ENCODE peak calls at places on chromosome 22, in six cellular contexts. M, B, A, P, K and C are unnamed samples.

GRCh38 chr22:29266564-29267461 is 968 bp downstream of the RHBDD3 start:
- DNase-seq in M (no peak), B (no peak), A (no peak), P (no peak), K (no peak), C (no peak)

GRCh38 chr22:23884133-23884532 is 10.1 kb upstream of the MIF start:
- DNase-seq in M (no peak), B (no peak), A (no peak), P (no peak), K (no peak), C (no peak)

GRCh38 chr22:47260551-47260950 is 498.1 kb downstream of the TBC1D22A start:
- DNase-seq in M (no peak), B (no peak), A (no peak), P (no peak), K (no peak), C (no peak)

GRCh38 chr22:33737662-33738061 is 182.6 kb downstream of the LARGE1 start:
- DNase-seq in M (no peak), B (no peak), A (no peak), P (no peak), K (no peak), C (no peak)

GRCh38 chr22:37621352-37621860 is 12.8 kb downstream of the GGA1 start:
- DNase-seq in M (no peak), B (peak), A (no peak), P (no peak), K (no peak), C (no peak)

GRCh38 chr22:17842386-17842785 is 68.1 kb upstream of the BID start:
- DNase-seq in M (no peak), B (peak), A (no peak), P (no peak), K (no peak), C (no peak)

GRCh38 chr22:31253949-31254348 is 38.3 kb downstream of the PIK3IP1 start:
- DNase-seq in M (no peak), B (peak), A (no peak), P (no peak), K (peak), C (no peak)

GRCh38 chr22:31682751-31683150 is 20.7 kb upstream of the PISD start:
- DNase-seq in M (no peak), B (no peak), A (no peak), P (no peak), K (no peak), C (peak)

GRCh38 chr22:46731246-46732040 is 6.6 kb downstream of the CERK start:
- DNase-seq in M (no peak), B (peak), A (no peak), P (no peak), K (peak), C (no peak)

GRCh38 chr22:43006753-43007152 is 8.2 kb downstream of the PACSIN2 start:
- DNase-seq in M (no peak), B (no peak), A (peak), P (no peak), K (no peak), C (peak)

GRCh38 chr22:37910863-37911262 is 4.8 kb downstream of the MICALL1 start:
- DNase-seq in M (no peak), B (no peak), A (no peak), P (no peak), K (no peak), C (no peak)

GRCh38 chr22:37632174-37633081 is 7.0 kb upstream of the SH3BP1 start:
- DNase-seq in M (no peak), B (no peak), A (no peak), P (no peak), K (no peak), C (no peak)

GRCh38 chr22:17985606-17986005 is 38.8 kb downstream of the MICAL3 start:
- DNase-seq in M (no peak), B (no peak), A (no peak), P (no peak), K (no peak), C (no peak)

GRCh38 chr22:45781941-45782340 is 110.3 kb downstream of the ATXN10 start:
- DNase-seq in M (no peak), B (no peak), A (peak), P (no peak), K (no peak), C (no peak)

GRCh38 chr22:38239101-38239761 is 33.6 kb downstream of the TMEM184B start:
- DNase-seq in M (peak), B (no peak), A (peak), P (no peak), K (no peak), C (peak)

GRCh38 chr22:25696763-25697710 is 45.0 kb upstream of the MYO18B start:
- DNase-seq in M (no peak), B (no peak), A (peak), P (no peak), K (no peak), C (no peak)

GRCh38 chr22:25027052-25027525 is 74.6 kb downstream of the KIAA1671 start:
- DNase-seq in M (no peak), B (peak), A (no peak), P (no peak), K (no peak), C (no peak)

GRCh38 chr22:31046591-31047226 is 34.4 kb upstream of the SMTN start:
- DNase-seq in M (no peak), B (peak), A (no peak), P (no peak), K (peak), C (no peak)

GRCh38 chr22:23820748-23821211 is 18.0 kb downstream of the DERL3 start:
- DNase-seq in M (no peak), B (no peak), A (no peak), P (no peak), K (no peak), C (no peak)

GRCh38 chr22:26573026-26573662 is 16.8 kb downstream of the TPST2 start:
- DNase-seq in M (no peak), B (peak), A (no peak), P (no peak), K (peak), C (peak)

GRCh38 chr22:46462726-46463371 is 74.6 kb downstream of the CELSR1 start:
- DNase-seq in M (no peak), B (no peak), A (peak), P (peak), K (no peak), C (peak)

GRCh38 chr22:48438096-48438495 is 1389.6 kb downstream of the BRD1 start:
- DNase-seq in M (no peak), B (no peak), A (no peak), P (no peak), K (no peak), C (no peak)

GRCh38 chr22:46087816-46088277 is 62.5 kb upstream of the PPARA start:
- DNase-seq in M (peak), B (peak), A (peak), P (no peak), K (peak), C (peak)

GRCh38 chr22:19984201-19984753 is 32.3 kb downstream of the ARVCF start:
- DNase-seq in M (peak), B (no peak), A (peak), P (peak), K (peak), C (no peak)
- H3K27ac ChIP-seq in M (peak), B (no peak), A (peak), P (peak), K (peak), C (no peak)

GRCh38 chr22:20857247-20857643 is 1.4 kb downstream of the PI4KA start:
- DNase-seq in M (no peak), B (no peak), A (no peak), P (no peak), K (no peak), C (no peak)

GRCh38 chr22:20857838-20858614 is 585 bp downstream of the PI4KA start:
- DNase-seq in M (peak), B (peak), A (peak), P (peak), K (peak), C (peak)

GRCh38 chr22:20859615-20860014 is 808 bp downstream of the SNAP29 start:
- DNase-seq in M (no peak), B (no peak), A (no peak), P (no peak), K (no peak), C (no peak)

GRCh38 chr22:20862540-20862939 is 3.7 kb downstream of the SNAP29 start:
- DNase-seq in M (no peak), B (no peak), A (no peak), P (no peak), K (no peak), C (no peak)

GRCh38 chr22:20858615-20859416 is at the start of the genes PI4KA and SNAP29:
- DNase-seq in M (peak), B (peak), A (peak), P (peak), K (peak), C (peak)
- TF ChIP-seq CTCF in M (no peak), B (peak), A (no peak), P (no peak), K (peak), C (peak)

DNA sequence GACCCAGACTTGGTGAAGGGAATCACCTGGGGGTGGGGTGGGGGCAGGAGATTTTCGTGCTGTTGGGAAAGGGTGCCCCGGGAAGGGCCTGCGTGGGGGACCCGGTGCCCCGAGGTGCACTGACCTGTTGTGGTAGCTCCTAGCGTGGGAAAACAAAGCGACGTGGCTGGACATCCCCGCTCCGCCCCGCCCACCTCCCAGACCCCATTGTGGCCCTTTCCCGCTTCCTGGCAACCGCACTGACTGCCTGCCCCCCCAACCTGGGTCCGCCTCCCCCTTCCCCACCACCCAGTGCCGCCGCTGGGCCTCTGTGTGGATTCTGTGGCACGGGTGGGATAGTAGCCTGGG is 2.5 kb upstream of the TYMP start:
- DNase-seq in M (no peak), B (no peak), A (no peak), P (no peak), K (peak), C (peak)
- H3K4me3 ChIP-seq in M (peak), B (peak), A (no peak), P (peak), K (peak), C (peak)

DNA sequence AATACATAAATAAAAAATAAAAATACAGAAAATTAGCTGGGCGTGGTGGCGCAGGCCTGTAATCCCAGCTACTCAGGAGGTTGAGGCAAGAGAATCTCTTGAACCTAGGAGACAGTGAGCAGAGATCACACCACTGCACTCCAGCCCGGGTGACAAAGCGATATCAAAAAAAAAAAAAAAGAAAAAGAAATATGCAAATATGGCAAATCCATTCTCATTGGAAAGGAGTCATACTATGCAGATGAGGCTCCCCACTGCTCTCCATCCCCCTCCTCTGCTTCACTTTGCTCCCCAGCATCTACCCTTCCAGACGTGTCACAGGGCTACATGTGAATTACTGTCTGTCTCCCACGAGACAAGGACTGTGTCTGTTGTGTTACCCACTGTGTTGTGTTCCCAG is 36.3 kb upstream of the PDGFB start:
- DNase-seq in M (no peak), B (no peak), A (no peak), P (no peak), K (no peak), C (no peak)
- H3K27ac ChIP-seq in M (no peak), B (peak), A (no peak), P (no peak), K (peak), C (peak)

DNA sequence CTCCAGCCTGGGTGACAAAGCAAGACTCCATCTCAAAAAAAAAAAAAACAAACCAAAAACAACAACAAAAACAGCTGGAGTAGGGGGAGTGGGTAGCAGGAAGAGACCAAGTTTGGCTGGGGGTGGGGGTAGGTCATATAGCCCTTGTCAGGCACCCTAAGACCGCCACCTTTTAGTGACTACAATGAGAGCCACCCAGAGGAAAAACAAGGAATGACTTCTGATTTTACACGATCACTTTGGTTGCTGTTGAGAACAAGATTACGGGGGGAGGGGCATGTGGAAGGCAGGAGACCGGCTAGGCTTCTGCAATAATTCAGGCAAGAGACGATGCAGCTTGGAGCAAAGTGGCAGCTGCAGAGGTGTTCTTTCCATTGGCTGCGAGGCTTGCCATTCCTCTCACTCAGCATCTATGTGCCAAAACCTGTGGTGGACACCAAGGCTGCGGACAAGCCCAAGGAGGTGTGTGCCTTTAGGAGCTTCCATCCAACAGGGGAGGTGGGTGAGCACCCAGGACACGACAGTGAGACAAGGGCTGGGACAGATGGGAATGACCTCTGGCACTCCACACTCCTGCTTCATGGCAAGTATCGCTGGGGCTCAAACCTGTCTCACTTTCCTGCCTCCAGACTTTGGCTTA is 1.7 kb downstream of the RPS19BP1 start:
- DNase-seq in M (no peak), B (no peak), A (no peak), P (no peak), K (no peak), C (no peak)
- TF ChIP-seq CTCF in M (no peak), B (peak), A (peak), P (peak), K (no peak), C (no peak)